ENCODE peak calls at places on chromosomes 5 and 9, in six cellular contexts. Q, B, T, F, I and X are unnamed samples.

GRCh38 chr5:53406630-53407316 is 73.7 kb upstream of the FST start:
- DNase-seq in Q (no peak), B (no peak), T (no peak), F (peak; percentile 33), I (no peak), X (peak; percentile 5)

GRCh38 chr5:140631831-140632365 is 1.1 kb downstream of the CD14 start:
- DNase-seq in Q (no peak), B (no peak), T (no peak), F (no peak), I (no peak), X (no peak)

GRCh38 chr5:36054646-36055045 is 12.0 kb downstream of the UGT3A2 start:
- DNase-seq in Q (no peak), B (no peak), T (no peak), F (no peak), I (no peak), X (no peak)

GRCh38 chr5:175542232-175542965 is 64.0 kb downstream of the SFXN1 start:
- DNase-seq in Q (no peak), B (no peak), T (no peak), F (no peak), I (no peak), X (no peak)

GRCh38 chr5:41863871-41864486 is 6.2 kb downstream of the OXCT1 start:
- DNase-seq in Q (no peak), B (no peak), T (no peak), F (no peak), I (no peak), X (no peak)

GRCh38 chr5:8013951-8014844 is 145.2 kb downstream of the MTRR start:
- DNase-seq in Q (no peak), B (no peak), T (no peak), F (no peak), I (no peak), X (no peak)

GRCh38 chr5:88964831-88965230 is 81.8 kb upstream of the MEF2C start:
- DNase-seq in Q (no peak), B (no peak), T (no peak), F (no peak), I (no peak), X (peak; percentile 27)

GRCh38 chr9:125189011-125189360 is 617 bp downstream of the PPP6C start:
- DNase-seq in Q (no peak), B (no peak), T (no peak), F (no peak), I (no peak), X (no peak)

GRCh38 chr5:50535393-50535792 is 94.3 kb upstream of the EMB start:
- DNase-seq in Q (no peak), B (no peak), T (no peak), F (no peak), I (no peak), X (no peak)

GRCh38 chr9:114861922-114862605 is 56.2 kb upstream of the TNFSF15 start:
- DNase-seq in Q (no peak), B (no peak), T (no peak), F (no peak), I (no peak), X (no peak)

GRCh38 chr5:10470669-10471068 is 29.0 kb downstream of the ROPN1L start:
- DNase-seq in Q (no peak), B (no peak), T (no peak), F (no peak), I (no peak), X (no peak)

GRCh38 chr5:8829322-8830029 is 716.4 kb downstream of the SEMA5A start:
- DNase-seq in Q (peak; percentile 16), B (no peak), T (no peak), F (no peak), I (no peak), X (no peak)

GRCh38 chr5:172123269-172123692 is 64.7 kb downstream of the STK10 start:
- DNase-seq in Q (no peak), B (peak; percentile 30), T (no peak), F (no peak), I (no peak), X (peak; percentile 55)

GRCh38 chr5:149001154-149001553 is 61.7 kb downstream of the SH3TC2 start:
- DNase-seq in Q (no peak), B (no peak), T (no peak), F (no peak), I (no peak), X (no peak)

GRCh38 chr5:172802585-172803176 is 31.4 kb upstream of the ERGIC1 start:
- DNase-seq in Q (no peak), B (peak; percentile 63), T (no peak), F (no peak), I (no peak), X (no peak)

GRCh38 chr9:37369671-37370070 is 52.8 kb upstream of the GRHPR start:
- DNase-seq in Q (no peak), B (no peak), T (peak; percentile 84), F (no peak), I (no peak), X (no peak)

GRCh38 chr5:38657020-38657419 is 100.6 kb upstream of the LIFR start:
- DNase-seq in Q (no peak), B (no peak), T (no peak), F (no peak), I (no peak), X (no peak)

GRCh38 chr5:38662088-38662487 is 105.6 kb upstream of the LIFR start:
- DNase-seq in Q (no peak), B (no peak), T (no peak), F (no peak), I (no peak), X (no peak)

GRCh38 chr5:38663276-38663675 is 106.8 kb upstream of the LIFR start:
- DNase-seq in Q (no peak), B (no peak), T (no peak), F (no peak), I (no peak), X (no peak)

GRCh38 chr5:38655691-38656090 is 99.2 kb upstream of the LIFR start:
- DNase-seq in Q (no peak), B (no peak), T (no peak), F (no peak), I (no peak), X (no peak)

GRCh38 chr5:38660194-38660668 is 103.8 kb upstream of the LIFR start:
- DNase-seq in Q (peak; percentile 87), B (peak; percentile 23), T (no peak), F (no peak), I (no peak), X (peak; percentile 6)
- TF ChIP-seq ZNF274 in Q (no peak), B (no peak), T (no peak), F (no peak), I (no peak), X (no peak)

GRCh38 chr5:3595102-3595961 is at the start of gene IRX1:
- DNase-seq in Q (no peak), B (no peak), T (no peak), F (no peak), I (peak; percentile 82), X (no peak)
- TF ChIP-seq ZNF274 in Q (no peak), B (no peak), T (no peak), F (no peak), I (no peak), X (no peak)

GRCh38 chr5:38797838-38798237 is 48.0 kb upstream of the OSMR start:
- DNase-seq in Q (no peak), B (no peak), T (no peak), F (no peak), I (no peak), X (no peak)

GRCh38 chr5:38796739-38797108 is 49.1 kb upstream of the OSMR start:
- DNase-seq in Q (no peak), B (no peak), T (no peak), F (no peak), I (no peak), X (no peak)

GRCh38 chr5:38794986-38795385 is 50.8 kb upstream of the OSMR start:
- DNase-seq in Q (no peak), B (no peak), T (no peak), F (no peak), I (no peak), X (no peak)

GRCh38 chr5:38793099-38793498 is 52.7 kb upstream of the OSMR start:
- DNase-seq in Q (no peak), B (no peak), T (no peak), F (no peak), I (no peak), X (no peak)

GRCh38 chr5:38796000-38796738 is 49.6 kb upstream of the OSMR start:
- DNase-seq in Q (no peak), B (no peak), T (no peak), F (no peak), I (no peak), X (no peak)
- TF ChIP-seq ZNF274 in Q (no peak), B (no peak), T (no peak), F (no peak), I (no peak), X (no peak)

GRCh38 chr5:16618138-16618897 is 1.5 kb upstream of the RETREG1 start:
- DNase-seq in Q (no peak), B (no peak), T (no peak), F (no peak), I (no peak), X (no peak)

GRCh38 chr5:16619136-16619535 is 2.3 kb upstream of the RETREG1 start:
- DNase-seq in Q (no peak), B (no peak), T (no peak), F (no peak), I (no peak), X (no peak)

GRCh38 chr5:16615737-16616535 is 861 bp downstream of the RETREG1 start:
- DNase-seq in Q (no peak), B (no peak), T (no peak), F (no peak), I (no peak), X (no peak)

GRCh38 chr5:16616536-16617271 is at the start of gene RETREG1:
- DNase-seq in Q (peak; percentile 16), B (peak; percentile 64), T (no peak), F (peak; percentile 15), I (peak; percentile 75), X (no peak)

DNA sequence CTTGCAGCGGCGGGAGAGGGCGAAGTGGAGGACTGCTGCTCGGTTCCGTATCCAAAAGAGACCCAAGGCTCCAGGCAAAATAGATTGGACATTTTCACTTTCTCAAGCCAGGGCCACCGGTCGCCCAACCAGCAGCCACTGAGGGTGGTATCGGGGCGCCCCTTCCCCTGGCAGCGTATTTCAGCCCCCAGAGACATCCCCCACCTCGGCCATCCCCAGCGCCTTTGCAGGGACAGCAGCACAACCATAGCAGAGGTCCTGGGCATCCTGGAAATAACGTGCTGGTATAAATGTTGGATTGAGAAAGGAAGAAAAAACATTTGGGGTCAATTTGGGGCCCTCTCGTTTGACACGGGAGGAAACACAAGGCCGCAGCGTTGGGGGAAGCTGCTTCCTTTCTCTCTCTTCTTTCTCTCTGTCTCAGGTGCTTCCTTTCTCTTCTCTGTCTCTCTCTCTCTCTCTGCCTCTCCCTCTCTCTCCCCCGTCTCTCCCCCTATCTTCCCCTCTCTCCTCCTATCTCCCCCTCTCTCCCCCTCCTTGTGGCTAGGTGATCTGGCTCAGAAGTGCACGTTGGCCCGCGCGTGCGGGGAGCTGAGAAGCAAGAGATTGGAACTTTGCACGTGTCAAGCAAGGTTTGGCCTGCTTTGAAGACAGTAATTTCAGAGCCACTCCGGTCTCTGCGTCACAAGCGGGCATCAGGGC is 626 bp upstream of the RETREG1 start:
- DNase-seq in Q (no peak), B (no peak), T (no peak), F (no peak), I (no peak), X (no peak)
- TF ChIP-seq ZNF274 in Q (no peak), B (no peak), T (no peak), F (no peak), I (no peak), X (no peak)

DNA sequence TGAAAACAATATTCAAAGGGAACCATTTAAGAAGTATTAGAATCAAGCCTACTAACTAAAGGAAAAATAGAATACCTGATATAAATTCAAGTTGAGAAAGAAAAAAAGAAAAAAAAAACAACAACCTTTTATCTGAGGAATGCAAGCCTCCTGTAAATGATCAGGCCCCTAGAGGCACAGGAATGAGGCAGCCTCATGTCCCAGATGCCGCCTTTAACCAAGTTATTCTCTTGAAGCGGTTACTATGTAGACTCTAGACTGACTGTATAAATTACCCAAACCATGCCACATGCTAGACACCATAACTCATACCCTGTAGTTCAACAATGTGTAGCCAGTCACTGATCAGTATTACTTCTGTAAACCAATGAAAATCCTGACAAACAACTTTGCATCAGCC is 929.6 kb downstream of the TAF11L14 start:
- DNase-seq in Q (no peak), B (no peak), T (no peak), F (no peak), I (no peak), X (no peak)
- TF ChIP-seq ZNF274 in Q (no peak), B (no peak), T (no peak), F (no peak), I (no peak), X (no peak)